ENCODE peak calls at places on chromosomes 12 and 14, in nine cellular contexts. One of them, this sample, is unnamed.

GRCh38 chr12:53999596-54000104 is 311 bp upstream of the HOXC9 start:
- DNase-seq in activated CD4-positive, alpha-beta T cell treated with anti-CD3 and anti-CD28 coated beads, Interleukin-2, amount 50 U/mL, for 24 hours: no peak
- DNase-seq in HL-60: no peak
- DNase-seq in NCI-H1436: no peak
- DNase-seq in hypothalamus: no peak
- DNase-seq in AG20443: peak; percentile 85
- DNase-seq in esophagus squamous epithelium: no peak
- DNase-seq in AG04449: no peak
- DNase-seq in HCEC 1CT: peak; percentile 69
- DNase-seq in this sample: no peak

GRCh38 chr12:117417004-117417403 is 55.6 kb upstream of the NOS1 start:
- DNase-seq in activated CD4-positive, alpha-beta T cell treated with anti-CD3 and anti-CD28 coated beads, Interleukin-2, amount 50 U/mL, for 24 hours: no peak
- DNase-seq in HL-60: no peak
- DNase-seq in NCI-H1436: no peak
- DNase-seq in hypothalamus: no peak
- DNase-seq in AG20443: no peak
- DNase-seq in esophagus squamous epithelium: no peak
- DNase-seq in AG04449: no peak
- DNase-seq in HCEC 1CT: no peak
- DNase-seq in this sample: no peak

GRCh38 chr12:13000616-13000934 is 510 bp upstream of the HEBP1 start:
- DNase-seq in activated CD4-positive, alpha-beta T cell treated with anti-CD3 and anti-CD28 coated beads, Interleukin-2, amount 50 U/mL, for 24 hours: no peak
- DNase-seq in HL-60: no peak
- DNase-seq in NCI-H1436: peak; percentile 48
- DNase-seq in hypothalamus: no peak
- DNase-seq in AG20443: peak; percentile 49
- DNase-seq in esophagus squamous epithelium: no peak
- DNase-seq in AG04449: no peak
- DNase-seq in HCEC 1CT: peak; percentile 39
- DNase-seq in this sample: no peak

GRCh38 chr14:105338392-105338791 is 23.8 kb downstream of the PACS2 start:
- DNase-seq in activated CD4-positive, alpha-beta T cell treated with anti-CD3 and anti-CD28 coated beads, Interleukin-2, amount 50 U/mL, for 24 hours: no peak
- DNase-seq in HL-60: no peak
- DNase-seq in NCI-H1436: no peak
- DNase-seq in hypothalamus: no peak
- DNase-seq in AG20443: no peak
- DNase-seq in esophagus squamous epithelium: no peak
- DNase-seq in AG04449: no peak
- DNase-seq in HCEC 1CT: no peak
- DNase-seq in this sample: no peak

GRCh38 chr12:40691913-40692616 is at the start of gene CNTN1:
- DNase-seq in activated CD4-positive, alpha-beta T cell treated with anti-CD3 and anti-CD28 coated beads, Interleukin-2, amount 50 U/mL, for 24 hours: no peak
- DNase-seq in HL-60: no peak
- DNase-seq in NCI-H1436: peak; percentile 61
- DNase-seq in hypothalamus: peak; percentile 35
- DNase-seq in AG20443: peak; percentile 83
- DNase-seq in esophagus squamous epithelium: no peak
- DNase-seq in AG04449: no peak
- DNase-seq in HCEC 1CT: peak; percentile 64
- DNase-seq in this sample: no peak

GRCh38 chr12:107415066-107415465 is 270.5 kb upstream of the PWP1 start:
- DNase-seq in activated CD4-positive, alpha-beta T cell treated with anti-CD3 and anti-CD28 coated beads, Interleukin-2, amount 50 U/mL, for 24 hours: no peak
- DNase-seq in HL-60: no peak
- DNase-seq in NCI-H1436: no peak
- DNase-seq in hypothalamus: no peak
- DNase-seq in AG20443: peak; percentile 74
- DNase-seq in esophagus squamous epithelium: no peak
- DNase-seq in AG04449: peak; percentile 59
- DNase-seq in HCEC 1CT: no peak
- DNase-seq in this sample: peak; percentile 75

GRCh38 chr14:101078892-101079221 is 175.3 kb upstream of the RTL1 start:
- DNase-seq in activated CD4-positive, alpha-beta T cell treated with anti-CD3 and anti-CD28 coated beads, Interleukin-2, amount 50 U/mL, for 24 hours: no peak
- DNase-seq in HL-60: no peak
- DNase-seq in NCI-H1436: peak; percentile 47
- DNase-seq in hypothalamus: no peak
- DNase-seq in AG20443: peak; percentile 4
- DNase-seq in esophagus squamous epithelium: no peak
- DNase-seq in AG04449: no peak
- DNase-seq in HCEC 1CT: no peak
- DNase-seq in this sample: no peak

GRCh38 chr12:60501124-60501729 is 905.4 kb downstream of the SLC16A7 start:
- DNase-seq in activated CD4-positive, alpha-beta T cell treated with anti-CD3 and anti-CD28 coated beads, Interleukin-2, amount 50 U/mL, for 24 hours: no peak
- DNase-seq in HL-60: no peak
- DNase-seq in NCI-H1436: no peak
- DNase-seq in hypothalamus: no peak
- DNase-seq in AG20443: no peak
- DNase-seq in esophagus squamous epithelium: no peak
- DNase-seq in AG04449: no peak
- DNase-seq in HCEC 1CT: peak; percentile 36
- DNase-seq in this sample: no peak

GRCh38 chr14:87434680-87435079 is 558.3 kb downstream of the GALC start:
- DNase-seq in activated CD4-positive, alpha-beta T cell treated with anti-CD3 and anti-CD28 coated beads, Interleukin-2, amount 50 U/mL, for 24 hours: no peak
- DNase-seq in HL-60: no peak
- DNase-seq in NCI-H1436: no peak
- DNase-seq in hypothalamus: no peak
- DNase-seq in AG20443: no peak
- DNase-seq in esophagus squamous epithelium: no peak
- DNase-seq in AG04449: no peak
- DNase-seq in HCEC 1CT: no peak
- DNase-seq in this sample: no peak

GRCh38 chr14:96940009-96940408 is 142.8 kb downstream of the VRK1 start:
- DNase-seq in activated CD4-positive, alpha-beta T cell treated with anti-CD3 and anti-CD28 coated beads, Interleukin-2, amount 50 U/mL, for 24 hours: no peak
- DNase-seq in HL-60: no peak
- DNase-seq in NCI-H1436: no peak
- DNase-seq in hypothalamus: no peak
- DNase-seq in AG20443: no peak
- DNase-seq in esophagus squamous epithelium: no peak
- DNase-seq in AG04449: no peak
- DNase-seq in HCEC 1CT: no peak
- DNase-seq in this sample: no peak

GRCh38 chr12:71216725-71217579 is 59.2 kb upstream of the TSPAN8 start:
- DNase-seq in activated CD4-positive, alpha-beta T cell treated with anti-CD3 and anti-CD28 coated beads, Interleukin-2, amount 50 U/mL, for 24 hours: no peak
- DNase-seq in HL-60: no peak
- DNase-seq in NCI-H1436: peak; percentile 0
- DNase-seq in hypothalamus: peak; percentile 1
- DNase-seq in AG20443: peak; percentile 47
- DNase-seq in esophagus squamous epithelium: no peak
- DNase-seq in AG04449: no peak
- DNase-seq in HCEC 1CT: peak; percentile 42
- DNase-seq in this sample: no peak

GRCh38 chr12:40622246-40622838 is 69.9 kb upstream of the CNTN1 start:
- DNase-seq in activated CD4-positive, alpha-beta T cell treated with anti-CD3 and anti-CD28 coated beads, Interleukin-2, amount 50 U/mL, for 24 hours: peak; percentile 5
- DNase-seq in HL-60: no peak
- DNase-seq in NCI-H1436: no peak
- DNase-seq in hypothalamus: no peak
- DNase-seq in AG20443: peak; percentile 49
- DNase-seq in esophagus squamous epithelium: no peak
- DNase-seq in AG04449: no peak
- DNase-seq in HCEC 1CT: peak; percentile 72
- DNase-seq in this sample: peak; percentile 16

GRCh38 chr12:67506739-67507138 is 141.8 kb upstream of the DYRK2 start:
- DNase-seq in activated CD4-positive, alpha-beta T cell treated with anti-CD3 and anti-CD28 coated beads, Interleukin-2, amount 50 U/mL, for 24 hours: no peak
- DNase-seq in HL-60: no peak
- DNase-seq in NCI-H1436: no peak
- DNase-seq in hypothalamus: no peak
- DNase-seq in AG20443: no peak
- DNase-seq in esophagus squamous epithelium: no peak
- DNase-seq in AG04449: no peak
- DNase-seq in HCEC 1CT: no peak
- DNase-seq in this sample: no peak

GRCh38 chr14:24339284-24340151 is at the start of gene RIPK3:
- DNase-seq in activated CD4-positive, alpha-beta T cell treated with anti-CD3 and anti-CD28 coated beads, Interleukin-2, amount 50 U/mL, for 24 hours: peak; percentile 60
- DNase-seq in HL-60: no peak
- DNase-seq in NCI-H1436: no peak
- DNase-seq in hypothalamus: no peak
- DNase-seq in AG20443: peak; percentile 53
- DNase-seq in esophagus squamous epithelium: no peak
- DNase-seq in AG04449: no peak
- DNase-seq in HCEC 1CT: no peak
- DNase-seq in this sample: no peak

GRCh38 chr12:7302536-7303113 is 1.2 kb upstream of the ACSM4 start:
- DNase-seq in activated CD4-positive, alpha-beta T cell treated with anti-CD3 and anti-CD28 coated beads, Interleukin-2, amount 50 U/mL, for 24 hours: no peak
- DNase-seq in HL-60: no peak
- DNase-seq in NCI-H1436: no peak
- DNase-seq in hypothalamus: no peak
- DNase-seq in AG20443: no peak
- DNase-seq in esophagus squamous epithelium: no peak
- DNase-seq in AG04449: no peak
- DNase-seq in HCEC 1CT: peak; percentile 31
- DNase-seq in this sample: no peak

This sample was measured in kidney epithelial cell.